ENCODE peak calls at places on chromosomes 12 and 14, in five cellular contexts. J is progenitor cell of endocrine pancreas; K is CD8-positive, alpha-beta T cell; L is SW 1271; A is tibial nerve. Q is an unnamed sample.

GRCh38 chr14:95199298-95199983 is 42.1 kb upstream of the DICER1 start:
- DNase-seq in J (no peak), A (no peak), K (no peak), L (no peak), Q (no peak)

GRCh38 chr14:90179357-90179756 is 77.0 kb upstream of the PSMC1 start:
- DNase-seq in J (no peak), K (no peak), A (no peak), L (no peak), Q (no peak)

GRCh38 chr14:41201721-41202120 is 405.0 kb upstream of the LRFN5 start:
- DNase-seq in A (no peak), L (no peak), K (no peak), J (no peak), Q (no peak)

GRCh38 chr12:121295746-121296617 is 527 bp downstream of the CAMKK2 start:
- DNase-seq in A (no peak), L (no peak), K (no peak), J (peak), Q (no peak)

GRCh38 chr12:20567413-20567812 is 127.7 kb upstream of the SLCO1C1 start:
- DNase-seq in J (no peak), K (no peak), A (no peak), L (no peak), Q (no peak)

GRCh38 chr12:30753761-30754382 is 879 bp downstream of the CAPRIN2 start:
- DNase-seq in A (no peak), J (no peak), L (peak), K (no peak), Q (no peak)

GRCh38 chr12:114294303-114294685 is 111.7 kb downstream of the TBX5 start:
- DNase-seq in J (no peak), A (no peak), K (no peak), L (no peak), Q (no peak)

GRCh38 chr12:126095748-126096510 is 1030.7 kb downstream of the AACS start:
- DNase-seq in L (no peak), K (no peak), A (no peak), J (no peak), Q (no peak)

GRCh38 chr12:613996-614726 is 49.1 kb downstream of the NINJ2 start:
- DNase-seq in A (no peak), K (peak), L (no peak), J (no peak), Q (no peak)

GRCh38 chr12:49832836-49833421 is 4.7 kb upstream of the NCKAP5L start:
- DNase-seq in K (no peak), J (no peak), L (no peak), A (no peak), Q (no peak)

GRCh38 chr12:54009171-54010052 is 627 bp downstream of the HOXC8 start:
- DNase-seq in A (no peak), J (no peak), K (no peak), L (peak), Q (no peak)